ENCODE peak calls at places on chromosomes 4 and X, in seven cellular contexts. S, D, B, H, A, R and C are unnamed samples. For H3K9me3, the result is how much of the 10 kb centered on the place peaks cover.

GRCh38 chr4:143407475-143407874 is 70.8 kb downstream of the GAB1 start:
- DNase-seq in B (no peak), S (no peak), R (no peak), A (no peak), D (no peak), H (no peak), C (no peak)

GRCh38 chr4:26034849-26035248 is 120.8 kb downstream of the SMIM20 start:
- DNase-seq in S (no peak), B (no peak), H (peak), R (no peak), D (no peak), A (no peak), C (no peak)

GRCh38 chr4:154959756-154960155 is 178.7 kb downstream of the RBM46 start:
- DNase-seq in B (no peak), A (no peak), S (no peak), D (no peak), R (no peak), H (no peak), C (no peak)

GRCh38 chr4:184384056-184384809 is 90.1 kb downstream of the IRF2 start:
- DNase-seq in D (peak), B (peak), A (peak), R (peak), H (peak), S (peak), C (peak)

GRCh38 chr4:146029147-146029546 is 90.5 kb upstream of the ZNF827 start:
- DNase-seq in D (no peak), A (no peak), R (no peak), S (peak), H (no peak), B (no peak), C (no peak)

GRCh38 chr4:18020145-18020670 is 1.3 kb downstream of the LCORL start:
- DNase-seq in D (peak), R (no peak), A (peak), S (peak), B (no peak), H (peak), C (peak)

GRCh38 chrX:136065044-136065671 is 79.9 kb downstream of the SLC9A6 start:
- DNase-seq in R (peak), H (peak), A (no peak), S (peak), B (no peak), D (peak), C (no peak)

GRCh38 chrX:39484669-39485068 is 613.1 kb downstream of the BCOR start:
- DNase-seq in A (no peak), H (no peak), B (no peak), D (no peak), S (no peak), R (no peak), C (no peak)

GRCh38 chr4:124139044-124139443 is 573.5 kb downstream of the ANKRD50 start:
- DNase-seq in D (no peak), A (no peak), B (no peak), S (no peak), H (no peak), R (no peak), C (no peak)

GRCh38 chr4:8905236-8905772 is 33.7 kb upstream of the HMX1 start:
- DNase-seq in A (no peak), H (no peak), B (no peak), D (no peak), R (peak), S (no peak), C (no peak)

GRCh38 chr4:7785017-7785416 is 154.6 kb downstream of the AFAP1 start:
- DNase-seq in A (no peak), D (no peak), H (peak), B (no peak), S (no peak), R (peak), C (no peak)

GRCh38 chr4:74675673-74676279 is 118.5 kb downstream of the BTC start:
- DNase-seq in B (no peak), R (no peak), D (peak), H (peak), S (peak), A (peak), C (peak)

GRCh38 chrX:108347800-108348199 is 90.4 kb downstream of the COL4A6 start:
- DNase-seq in A (no peak), R (no peak), H (no peak), D (peak), B (no peak), S (no peak), C (no peak)

GRCh38 chrX:46965125-46965758 is 53.0 kb downstream of the JADE3 start:
- DNase-seq in D (no peak), B (no peak), A (no peak), S (peak), R (no peak), H (peak), C (no peak)

GRCh38 chr4:181692965-181693364 is 550.2 kb upstream of the TENM3 start:
- DNase-seq in B (no peak), S (no peak), A (no peak), H (no peak), D (no peak), R (no peak), C (no peak)

GRCh38 chr4:2930135-2930805 is 32.9 kb downstream of the NOP14 start:
- DNase-seq in A (no peak), S (no peak), R (no peak), D (no peak), B (no peak), H (no peak), C (no peak)

GRCh38 chrX:132948648-132949260 is 9.7 kb downstream of the HS6ST2 start:
- DNase-seq in B (no peak), S (no peak), A (no peak), R (no peak), H (peak), D (peak), C (no peak)

GRCh38 chr4:166315721-166316467 is 442.9 kb downstream of the TLL1 start:
- DNase-seq in D (no peak), A (no peak), H (no peak), S (no peak), B (no peak), R (no peak), C (no peak)

GRCh38 chr4:133157460-133158160 is 8.5 kb downstream of the PCDH10 start:
- DNase-seq in R (no peak), S (no peak), D (no peak), H (no peak), A (no peak), B (no peak), C (no peak)

GRCh38 chrX:6678313-6678712 is 143.4 kb upstream of the VCX3A start:
- DNase-seq in D (peak), R (no peak), B (no peak), H (no peak), S (no peak), A (no peak), C (no peak)

GRCh38 chr4:10639100-10639499 is 45.5 kb downstream of the CLNK start:
- DNase-seq in D (no peak), S (no peak), A (peak), B (no peak), H (no peak), R (no peak), C (no peak)

GRCh38 chr4:104123021-104123420 is 371.7 kb downstream of the CXXC4 start:
- DNase-seq in A (no peak), H (no peak), R (no peak), D (no peak), B (no peak), S (no peak), C (no peak)

GRCh38 chr4:10115657-10116624 is 658 bp downstream of the WDR1 start:
- DNase-seq in D (peak), S (peak), A (peak), B (peak), R (no peak), H (peak), C (peak)

GRCh38 chr4:26458104-26458503 is 32.2 kb downstream of the CCKAR start:
- DNase-seq in D (no peak), H (peak), A (no peak), R (no peak), S (peak), B (no peak), C (no peak)

GRCh38 chr4:109067509-109068205 is 234.8 kb downstream of the COL25A1 start:
- DNase-seq in S (peak), B (peak), A (no peak), D (no peak), R (no peak), H (no peak), C (peak)

GRCh38 chrX:72635930-72636329 is 63.3 kb upstream of the HDAC8 start:
- DNase-seq in S (no peak), R (no peak), D (no peak), H (no peak), A (no peak), B (no peak), C (no peak)

GRCh38 chr4:90958256-90958895 is 831.2 kb downstream of the CCSER1 start:
- DNase-seq in R (no peak), H (no peak), A (no peak), D (no peak), B (no peak), S (peak), C (no peak)

GRCh38 chr4:17577660-17578481 is 873 bp downstream of the LAP3 start:
- DNase-seq in H (no peak), D (peak), S (peak), A (peak), B (peak), R (peak), C (peak)

GRCh38 chr4:56296449-56296990 is 90.8 kb downstream of the AASDH start:
- DNase-seq in R (no peak), A (no peak), S (no peak), H (no peak), B (no peak), D (no peak), C (peak)

GRCh38 chr4:175802988-175803387 is 9.1 kb downstream of the GPM6A start:
- DNase-seq in D (no peak), B (no peak), S (no peak), A (no peak), R (no peak), H (no peak), C (no peak)

GRCh38 chr4:88457307-88458090 is 580 bp downstream of the HERC5 start:
- DNase-seq in A (peak), B (peak), R (peak), S (peak), H (no peak), D (peak), C (peak)

GRCh38 chr4:110681381-110681780 is 58.5 kb upstream of the PITX2 start:
- DNase-seq in D (no peak), R (no peak), B (no peak), H (no peak), A (no peak), S (no peak), C (no peak)

GRCh38 chrX:53047228-53047627 is 1.4 kb upstream of the GPR173 start:
- DNase-seq in H (no peak), A (no peak), D (peak), R (no peak), B (no peak), S (peak), C (no peak)

DNA sequence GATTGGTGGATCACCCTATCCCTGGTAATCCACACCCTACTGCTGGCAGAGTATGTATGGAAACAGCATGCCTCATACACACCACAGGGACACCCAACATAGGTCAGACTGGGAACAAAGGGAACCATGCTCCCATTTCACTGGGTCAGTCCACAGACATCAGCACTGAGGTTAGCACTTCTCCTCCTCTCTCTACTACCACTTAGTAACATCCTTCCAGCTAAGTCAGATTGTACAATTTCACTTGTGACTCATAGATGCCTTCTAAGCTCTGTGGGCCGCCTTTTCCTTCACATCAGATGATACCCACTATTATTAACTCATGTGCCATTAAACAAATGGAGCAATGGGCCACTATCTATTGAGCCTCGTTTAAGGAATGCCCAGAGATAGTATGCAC is 15.5 kb upstream of the ZXDA start:
- DNase-seq in H (no peak), R (no peak), S (no peak), A (no peak), B (no peak), D (no peak), C (no peak)
- H3K9me3 ChIP-seq in H (under half), R (under half), S (under half), A (under half), B (under half), D (under half), C (under half)

GRCh38 chr4:179110816-179111215 is 1668.6 kb upstream of the AGA start:
- DNase-seq in D (no peak), R (no peak), B (no peak), S (no peak), A (no peak), H (no peak), C (no peak)

GRCh38 chr4:179116581-179116980 is 1674.3 kb upstream of the AGA start:
- DNase-seq in B (no peak), D (no peak), R (no peak), A (no peak), H (no peak), S (no peak), C (no peak)

GRCh38 chr4:179112441-179113170 is 1670.4 kb upstream of the AGA start:
- DNase-seq in D (no peak), S (peak), R (no peak), H (no peak), B (no peak), A (no peak), C (no peak)

GRCh38 chr4:179116011-179116410 is 1673.8 kb upstream of the AGA start:
- DNase-seq in H (no peak), B (no peak), A (no peak), D (no peak), R (no peak), S (no peak), C (no peak)

GRCh38 chr4:179114615-179115014 is 1672.4 kb upstream of the AGA start:
- DNase-seq in D (no peak), B (no peak), A (no peak), H (no peak), R (no peak), S (no peak), C (no peak)
- H3K9me3 ChIP-seq in D (under half), B (under half), A (under half), H (under half), R (under half), S (under half), C (under half)

DNA sequence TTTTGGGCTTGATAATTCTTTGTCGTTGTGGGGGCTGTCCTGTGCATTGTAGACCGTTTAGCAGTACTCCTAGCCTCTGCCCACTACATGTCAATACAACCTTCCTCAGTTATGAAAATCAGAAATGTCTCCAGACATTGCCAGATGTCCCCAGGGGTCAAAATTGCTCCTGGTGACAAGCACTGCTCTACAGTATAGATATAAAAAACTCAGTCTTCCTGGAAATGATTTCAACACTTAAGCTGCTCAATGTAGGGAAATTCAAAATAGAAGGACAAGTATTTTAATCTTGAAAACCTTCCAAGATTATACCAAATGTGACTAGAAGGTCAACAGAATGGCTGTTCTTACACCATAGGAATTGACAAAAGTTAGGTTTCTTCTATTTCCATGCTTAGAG is 288.7 kb upstream of the MAGEB2 start:
- DNase-seq in S (no peak), A (no peak), H (no peak), D (no peak), B (no peak), R (no peak), C (no peak)
- H3K9me3 ChIP-seq in S (under half), A (under half), H (under half), D (under half), B (under half), R (under half), C (under half)

GRCh38 chrX:78548012-78548411 is 111.1 kb downstream of the RTL3 start:
- DNase-seq in S (no peak), A (no peak), D (no peak), R (no peak), H (no peak), B (no peak), C (no peak)
- H3K9me3 ChIP-seq in S (under half), A (under half), D (under half), R (under half), H (under half), B (under half), C (under half)

DNA sequence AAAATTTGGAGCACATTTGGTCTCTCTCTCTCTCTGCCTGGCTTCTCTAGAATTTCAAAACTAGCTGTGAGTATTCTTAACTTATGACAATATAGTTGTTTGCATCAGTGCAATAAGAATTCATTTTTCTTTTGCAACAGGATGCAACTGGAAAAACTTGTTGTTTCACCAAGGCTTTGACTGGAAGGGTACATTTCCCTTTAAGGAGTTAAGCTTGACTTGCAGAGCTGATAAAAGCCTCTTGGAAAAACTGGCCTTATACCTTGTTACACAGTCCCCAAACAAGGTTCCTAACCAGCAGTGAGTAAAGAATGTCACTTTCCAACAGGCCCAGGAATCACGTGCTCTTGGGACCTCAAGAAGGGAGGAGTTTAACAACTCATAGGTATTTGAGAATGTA is 25.9 kb upstream of the ZNF718 start:
- DNase-seq in R (no peak), S (no peak), A (no peak), H (no peak), D (no peak), B (no peak), C (no peak)
- H3K9me3 ChIP-seq in R (under half), S (half or more), A (under half), H (under half), D (under half), B (under half), C (under half)

GRCh38 chrX:129427267-129427666 is 96.0 kb downstream of the SMARCA1 start:
- DNase-seq in S (no peak), D (no peak), R (no peak), H (no peak), A (no peak), B (no peak), C (no peak)
- H3K9me3 ChIP-seq in S (under half), D (under half), R (under half), H (under half), A (under half), B (under half), C (under half)

GRCh38 chrX:155867821-155868220 is 13.3 kb upstream of the VAMP7 start:
- DNase-seq in B (no peak), A (no peak), S (no peak), H (no peak), D (no peak), R (no peak), C (no peak)
- H3K9me3 ChIP-seq in B (under half), A (under half), S (under half), H (under half), D (under half), R (under half), C (under half)

DNA sequence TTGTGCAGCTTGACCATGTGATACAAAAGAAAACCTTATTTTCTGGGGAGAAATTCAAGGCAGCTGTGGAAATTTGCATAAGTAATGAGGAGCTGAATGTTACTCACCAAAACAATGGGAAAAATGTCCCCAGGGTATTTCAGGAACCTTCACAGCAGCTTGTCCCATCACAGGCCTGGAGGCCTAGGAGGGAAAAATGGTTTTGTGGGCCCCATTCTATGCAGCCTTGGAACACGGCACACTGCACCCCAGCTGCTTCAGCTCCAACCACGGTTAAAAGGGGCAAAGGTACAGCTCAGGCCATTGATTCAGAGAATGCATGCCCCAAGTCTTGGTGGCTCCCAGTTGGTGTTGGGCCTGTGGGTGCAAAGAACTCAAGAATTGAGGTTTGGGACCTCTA is 216.1 kb downstream of the MAGEE1 start:
- DNase-seq in A (no peak), B (no peak), D (no peak), R (no peak), S (no peak), H (no peak), C (no peak)
- H3K9me3 ChIP-seq in A (under half), B (under half), D (under half), R (under half), S (under half), H (under half), C (under half)

GRCh38 chr4:38456096-38456495 is 207.9 kb upstream of the KLF3 start:
- DNase-seq in H (no peak), S (no peak), B (no peak), R (no peak), D (no peak), A (no peak), C (no peak)
- H3K9me3 ChIP-seq in H (under half), S (under half), B (under half), R (under half), D (under half), A (under half), C (under half)

GRCh38 chr4:80876810-80877209 is 153.7 kb upstream of the BMP3 start:
- DNase-seq in R (no peak), S (peak), A (peak), H (peak), D (no peak), B (no peak), C (no peak)

GRCh38 chr4:80878218-80878617 is 152.3 kb upstream of the BMP3 start:
- DNase-seq in A (no peak), R (no peak), D (no peak), S (no peak), H (no peak), B (no peak), C (no peak)

GRCh38 chr4:80875642-80876041 is 154.9 kb upstream of the BMP3 start:
- DNase-seq in D (no peak), S (no peak), A (no peak), H (no peak), R (no peak), B (no peak), C (no peak)
- H3K9me3 ChIP-seq in D (under half), S (under half), A (under half), H (under half), R (under half), B (under half), C (under half)